ENCODE peak calls at places on chromosomes 7 and 10, in eight cellular contexts. A is astrocyte of the cerebellum, Y is epithelial cell of proximal tubule, C is AG09309, I is cardiac fibroblast, R is GM06990, B is adrenal gland, J is AG04450. T is an unnamed sample.

GRCh38 chr7:116576350-116577319 is 51.8 kb downstream of the CAV1 start:
- DNase-seq in R (no peak), Y (no peak), A (peak; percentile 77), B (no peak), C (peak; percentile 87), I (peak; percentile 95), J (peak; percentile 89), T (peak; percentile 94)

GRCh38 chr10:63618552-63618951 is 97.4 kb downstream of the REEP3 start:
- DNase-seq in B (no peak), A (no peak), Y (no peak), J (no peak), I (no peak), R (no peak), C (no peak), T (no peak)

GRCh38 chr7:31540786-31541185 is 26.9 kb downstream of the ITPRID1 start:
- DNase-seq in J (no peak), A (no peak), C (no peak), R (no peak), Y (no peak), I (no peak), B (no peak), T (no peak)

GRCh38 chr7:152341039-152341913 is 94.5 kb downstream of the KMT2C start:
- DNase-seq in Y (peak; percentile 43), A (peak; percentile 38), R (no peak), C (no peak), B (peak; percentile 31), J (peak; percentile 18), I (peak; percentile 77), T (peak; percentile 35)

GRCh38 chr10:118332247-118332646 is 9.9 kb downstream of the FAM204A start:
- DNase-seq in Y (no peak), B (no peak), C (no peak), R (no peak), A (no peak), I (no peak), J (no peak), T (no peak)

GRCh38 chr10:28906934-28907333 is 229.6 kb downstream of the BAMBI start:
- DNase-seq in A (no peak), B (no peak), I (peak; percentile 49), C (no peak), R (no peak), J (no peak), Y (no peak), T (no peak)

GRCh38 chr7:26182706-26183105 is 17.8 kb downstream of the HNRNPA2B1 start:
- DNase-seq in B (no peak), A (no peak), R (no peak), C (no peak), I (no peak), Y (no peak), J (no peak), T (no peak)

GRCh38 chr10:29636178-29636577 is 1.4 kb upstream of the SVIL start:
- DNase-seq in J (no peak), B (no peak), A (no peak), R (no peak), I (peak; percentile 91), Y (no peak), C (peak; percentile 48), T (peak; percentile 54)

GRCh38 chr10:73759512-73760115 is 15.4 kb downstream of the SEC24C start:
- DNase-seq in J (no peak), Y (no peak), A (no peak), C (no peak), R (no peak), I (no peak), B (no peak), T (no peak)

GRCh38 chr7:111741811-111742240 is 179.5 kb upstream of the IMMP2L start:
- DNase-seq in Y (no peak), B (peak; percentile 30), R (no peak), C (no peak), J (peak; percentile 45), A (peak; percentile 70), I (peak; percentile 85), T (peak; percentile 60)

GRCh38 chr10:78952686-78953085 is 116.1 kb upstream of the ZMIZ1 start:
- DNase-seq in R (no peak), C (peak; percentile 91), B (no peak), J (no peak), A (peak; percentile 85), I (peak; percentile 32), Y (no peak), T (peak; percentile 22)

GRCh38 chr10:61662794-61663259 is at the start of gene CABCOCO1:
- DNase-seq in R (no peak), I (peak; percentile 63), B (peak; percentile 71), C (no peak), A (no peak), Y (no peak), J (no peak), T (no peak)

GRCh38 chr10:68792115-68792514 is 35.2 kb upstream of the STOX1 start:
- DNase-seq in C (no peak), B (no peak), I (peak; percentile 34), R (no peak), A (no peak), Y (no peak), J (no peak), T (no peak)

GRCh38 chr10:63438506-63439498 is 27.0 kb downstream of the JMJD1C start:
- DNase-seq in J (no peak), A (no peak), I (peak; percentile 36), C (no peak), Y (no peak), B (no peak), R (no peak), T (no peak)

GRCh38 chr7:16078076-16078952 is 343.0 kb downstream of the CRPPA start:
- DNase-seq in R (no peak), I (peak; percentile 87), Y (peak; percentile 25), A (peak; percentile 58), J (peak; percentile 23), B (peak; percentile 41), C (peak; percentile 25), T (peak; percentile 61)

GRCh38 chr10:46234431-46235060 is 52.3 kb upstream of the ANTXRL start:
- DNase-seq in B (peak; percentile 6), A (no peak), I (no peak), C (no peak), J (no peak), R (no peak), Y (no peak), T (no peak)

GRCh38 chr7:1234794-1235500 is 2.3 kb downstream of the UNCX start:
- DNase-seq in I (no peak), R (no peak), A (no peak), Y (no peak), B (no peak), J (no peak), C (no peak), T (no peak)
- H3K4me3 ChIP-seq in I (no peak overlapping the region), R (no peak overlapping the region), A (no peak overlapping the region), Y (no peak overlapping the region), B (no peak overlapping the region), J (no peak overlapping the region), C (no peak overlapping the region), T (no peak overlapping the region)

DNA sequence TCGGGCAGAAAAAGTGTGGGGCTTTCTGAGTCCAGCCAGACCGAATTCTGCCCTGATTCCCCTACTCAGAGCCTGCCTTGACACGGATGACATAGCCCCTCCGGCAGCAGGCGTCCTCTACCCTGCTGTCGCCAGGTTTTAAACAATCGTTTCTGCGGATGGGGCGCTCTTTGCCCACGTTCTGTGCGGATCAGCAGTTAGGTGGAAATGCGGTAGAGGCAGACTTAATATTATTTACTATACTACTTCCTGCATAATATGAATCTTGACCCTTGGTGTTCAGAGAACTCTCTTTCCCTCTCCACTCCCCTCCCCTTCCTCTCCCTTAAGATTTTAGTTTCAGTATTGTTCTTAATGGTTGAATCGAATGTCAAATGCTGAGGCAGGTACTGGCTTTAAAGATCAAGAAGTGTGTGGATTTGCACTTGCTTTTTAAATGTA is 2.4 kb downstream of the GATA3 start:
- DNase-seq in A (no peak), R (peak; percentile 38), B (no peak), C (no peak), I (no peak), Y (no peak), J (no peak), T (no peak)
- H3K4me3 ChIP-seq in A (no peak overlapping the region), R (peak overlapping the region; percentile 76), B (no peak overlapping the region), C (no peak overlapping the region), I (no peak overlapping the region), Y (no peak overlapping the region), J (no peak overlapping the region), T (no peak overlapping the region)

DNA sequence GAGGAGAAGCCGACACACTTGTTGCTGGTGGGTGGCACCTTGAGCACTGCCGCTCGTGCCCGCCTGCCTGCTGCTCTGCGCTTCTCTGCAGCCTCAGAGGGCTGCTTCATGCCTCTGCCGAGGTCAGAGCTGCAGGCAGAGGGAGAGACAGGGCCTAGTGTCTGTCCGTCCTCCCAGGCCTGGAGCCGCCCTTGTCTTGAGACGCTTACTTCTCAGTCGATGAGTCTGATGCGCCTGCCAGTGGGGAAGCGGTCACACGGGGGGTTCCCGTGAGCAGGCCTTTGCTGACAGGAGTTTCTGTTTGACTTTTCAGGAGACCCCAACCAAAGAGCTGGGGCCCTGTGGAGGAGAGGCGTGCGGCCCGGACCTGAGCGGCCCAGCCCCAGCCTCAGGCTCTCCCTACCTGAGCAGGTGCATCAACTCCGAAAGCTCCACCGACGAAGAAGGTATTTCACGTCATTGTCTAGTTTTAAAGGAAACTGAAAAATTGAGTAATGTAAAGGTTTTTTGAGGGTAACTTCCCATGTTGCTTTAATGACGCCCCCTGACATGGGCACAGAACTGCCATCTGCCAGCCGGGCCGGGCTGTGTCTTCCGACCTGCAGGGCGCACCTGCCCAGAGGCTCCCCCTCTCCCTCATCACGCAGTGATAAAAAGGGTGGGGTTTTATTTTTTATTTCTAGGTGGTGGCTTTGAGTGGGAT is 7.8 kb upstream of the BHLHA15 start:
- DNase-seq in I (no peak), Y (no peak), B (no peak), A (no peak), J (no peak), C (no peak), R (peak; percentile 77), T (no peak)
- H3K4me3 ChIP-seq in I (no peak overlapping the region), Y (no peak overlapping the region), B (no peak overlapping the region), A (no peak overlapping the region), J (no peak overlapping the region), C (no peak overlapping the region), R (peak overlapping the region; percentile 60), T (no peak overlapping the region)

GRCh38 chr10:119655566-119656001 is 4.4 kb downstream of the BAG3 start:
- DNase-seq in Y (no peak), A (no peak), I (peak; percentile 86), R (no peak), B (peak; percentile 79), C (peak; percentile 62), J (peak; percentile 30), T (no peak)

GRCh38 chr10:119652361-119652760 is 1.2 kb downstream of the BAG3 start:
- DNase-seq in C (peak; percentile 48), R (no peak), Y (no peak), I (peak; percentile 79), A (peak; percentile 41), J (peak; percentile 34), B (no peak), T (peak; percentile 51)

GRCh38 chr10:119656760-119657159 is 5.6 kb downstream of the BAG3 start:
- DNase-seq in R (no peak), I (no peak), Y (no peak), B (no peak), J (no peak), C (no peak), A (no peak), T (no peak)

GRCh38 chr10:119653209-119653608 is 2.0 kb downstream of the BAG3 start:
- DNase-seq in C (no peak), J (no peak), A (no peak), Y (no peak), B (no peak), I (no peak), R (no peak), T (no peak)

DNA sequence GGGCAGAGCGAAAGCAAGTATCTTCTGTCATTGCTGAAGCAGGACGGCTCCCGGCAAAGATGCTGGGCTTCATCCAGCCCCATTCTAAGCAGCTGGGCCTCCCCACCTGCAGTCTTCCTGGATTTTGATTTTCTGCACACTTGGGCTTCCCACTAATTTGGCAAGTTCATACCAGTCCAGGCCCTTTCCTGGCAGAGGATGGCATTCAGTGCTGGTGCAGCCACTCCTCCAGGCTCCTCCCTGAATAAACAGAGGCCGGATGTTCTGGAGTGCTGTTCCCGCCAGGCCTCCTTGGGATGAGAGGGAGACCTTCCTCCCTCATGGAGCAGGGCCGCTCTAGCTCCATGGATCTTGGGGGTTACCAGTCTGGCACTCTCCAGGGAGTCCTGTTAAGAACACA is 3.4 kb downstream of the BAG3 start:
- DNase-seq in R (no peak), I (no peak), B (no peak), C (no peak), J (no peak), A (no peak), Y (no peak), T (no peak)
- H3K4me3 ChIP-seq in R (no peak overlapping the region), I (peak overlapping the region; percentile 97), B (no peak overlapping the region), C (peak overlapping the region; percentile 9), J (peak overlapping the region; percentile 46), A (peak overlapping the region; percentile 86), Y (peak overlapping the region; percentile 89), T (peak overlapping the region; percentile 73)